ENCODE peak calls at places on chromosome 15, in five cellular contexts. I is neuronal stem cell, N is IMR-90, A is H1, S is mesenchymal stem cell. E is an unnamed sample.
A peak's percentile ranks its signal among the peaks of the same experiment; 100 is the strongest.

GRCh38 chr15:89021224-89021623 is 67.0 kb upstream of the ABHD2 start:
- DNase-seq in S (no peak), N (no peak), A (no peak), I (no peak), E (no peak)

GRCh38 chr15:90316139-90316538 is 35.9 kb upstream of the ZNF774 start:
- DNase-seq in S (no peak), A (peak; percentile 10), I (no peak), N (no peak), E (no peak)

GRCh38 chr15:77688270-77689058 is 55.8 kb upstream of the LINGO1 start:
- DNase-seq in I (no peak), A (no peak), S (no peak), N (no peak), E (no peak)

GRCh38 chr15:48582472-48583235 is 62.9 kb downstream of the FBN1 start:
- DNase-seq in I (no peak), A (no peak), S (peak; percentile 100), N (peak; percentile 83), E (peak; percentile 97)

GRCh38 chr15:89003865-89004725 is 84.2 kb upstream of the ABHD2 start:
- DNase-seq in I (peak; percentile 32), A (no peak), N (peak; percentile 73), S (peak; percentile 61), E (peak; percentile 28)

GRCh38 chr15:94579261-94579660 is 347.9 kb downstream of the MCTP2 start:
- DNase-seq in S (no peak), A (no peak), I (no peak), N (no peak), E (no peak)

GRCh38 chr15:39300451-39301153 is 280.3 kb upstream of the THBS1 start:
- DNase-seq in N (peak; percentile 66), I (no peak), A (no peak), S (peak; percentile 69), E (peak; percentile 90)

GRCh38 chr15:69602095-69602494 is 149.5 kb downstream of the RPLP1 start:
- DNase-seq in I (no peak), S (no peak), A (no peak), N (no peak), E (no peak)

GRCh38 chr15:73630796-73631471 is 2.3 kb downstream of the NPTN start:
- DNase-seq in I (no peak), A (no peak), S (peak; percentile 36), N (no peak), E (no peak)

GRCh38 chr15:73633111-73633990 is at the start of gene NPTN:
- DNase-seq in S (peak; percentile 98), N (peak; percentile 96), A (peak; percentile 98), I (peak; percentile 96), E (peak; percentile 99)

GRCh38 chr15:73633991-73634495 is 854 bp upstream of the NPTN start:
- DNase-seq in N (peak; percentile 96), I (no peak), S (peak; percentile 98), A (no peak), E (peak; percentile 86)

GRCh38 chr15:73632670-73633058 is 525 bp downstream of the NPTN start:
- DNase-seq in I (peak; percentile 27), S (no peak), A (peak; percentile 52), N (no peak), E (no peak)

DNA sequence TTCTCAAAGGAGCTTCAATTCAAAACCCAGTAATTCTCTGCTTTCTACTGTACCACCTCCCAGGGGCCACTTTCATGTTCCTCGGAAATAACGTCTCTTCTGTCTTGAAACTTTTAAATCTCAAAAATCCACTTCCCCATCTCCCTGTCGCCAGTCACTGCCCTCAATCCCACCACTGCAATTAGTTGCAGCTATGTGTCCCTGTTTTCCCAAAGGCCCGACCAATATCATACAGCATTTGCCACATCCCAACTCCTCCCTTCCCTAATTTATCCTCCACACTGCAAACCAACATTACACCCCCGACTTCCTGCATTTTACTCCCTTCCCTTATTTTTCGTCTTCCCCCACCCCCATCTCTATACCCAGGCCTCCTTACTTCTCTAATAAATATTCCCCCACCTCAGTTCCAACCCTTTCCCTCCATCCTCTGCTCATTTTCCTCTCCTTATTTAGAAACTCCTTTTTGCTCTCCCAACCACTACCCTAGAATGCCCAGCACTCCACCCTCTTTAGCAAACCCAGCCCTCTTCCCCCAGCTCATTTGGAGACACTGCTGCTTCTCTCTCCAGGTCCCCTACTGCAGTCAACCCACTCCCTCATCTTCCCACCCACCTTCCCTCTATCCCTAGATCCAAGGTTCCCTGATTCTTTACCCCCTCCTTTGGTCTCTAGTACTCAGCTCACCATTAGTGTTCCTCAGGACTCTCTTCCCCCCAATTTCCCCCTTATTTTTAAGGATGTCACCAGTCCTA is 1.1 kb downstream of the NPTN start:
- DNase-seq in A (no peak), S (peak; percentile 71), I (no peak), N (peak; percentile 59), E (no peak)
- H3K14ac ChIP-seq in A (no peak overlapping the region), S (peak overlapping the region; percentile 99), I (no peak overlapping the region), N (peak overlapping the region; percentile 93), E (peak overlapping the region; percentile 45)

DNA sequence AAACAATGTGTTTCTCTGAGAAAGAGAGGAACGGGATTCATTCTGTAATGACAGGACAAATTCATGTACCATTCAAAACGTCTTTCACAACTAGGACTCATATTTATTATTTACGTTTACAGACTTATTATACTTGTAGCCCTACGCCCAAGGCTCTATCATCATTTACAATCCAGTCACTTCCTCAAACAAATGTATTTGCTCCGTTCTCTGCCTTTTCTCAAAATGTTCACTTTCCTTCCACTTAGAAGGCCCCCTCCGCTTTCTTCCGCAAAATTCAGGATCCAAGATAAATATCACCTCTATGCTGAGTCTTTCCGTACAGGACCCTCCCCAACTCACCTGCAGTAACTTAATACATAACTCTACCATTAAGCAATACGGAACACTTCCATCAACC is 730 bp downstream of the RSL24D1 start:
- DNase-seq in A (no peak), N (peak; percentile 4), I (no peak), S (peak; percentile 23), E (no peak)
- H4K91ac ChIP-seq in A (peak overlapping the region; percentile 16), N (peak overlapping the region; percentile 96), I (no peak overlapping the region), S (no peak overlapping the region), E (no peak overlapping the region)

DNA sequence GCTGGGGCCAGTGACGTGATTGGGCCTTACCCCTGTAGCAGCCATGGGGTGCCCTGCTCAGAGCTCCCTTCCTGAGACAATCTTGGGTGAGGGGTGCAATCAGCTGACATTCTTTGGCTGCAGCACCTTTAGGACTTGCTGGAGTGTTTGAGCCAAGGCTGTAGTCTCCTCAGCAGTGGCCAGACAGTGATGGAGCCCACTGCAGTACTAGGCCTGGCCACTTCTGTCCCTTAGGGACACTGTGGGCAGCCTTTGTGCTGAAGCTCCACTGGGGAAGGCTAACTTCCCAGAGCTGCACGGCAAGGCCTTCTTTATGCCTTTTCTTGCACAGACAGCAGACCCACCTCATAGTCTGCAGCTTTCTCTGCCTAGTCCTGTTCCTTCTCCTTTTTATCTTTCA is 284.9 kb upstream of the IGF1R start:
- DNase-seq in N (no peak), A (no peak), I (no peak), S (no peak), E (no peak)
- H3K14ac ChIP-seq in N (no peak overlapping the region), A (no peak overlapping the region), I (no peak overlapping the region), S (no peak overlapping the region), E (no peak overlapping the region)

GRCh38 chr15:75903331-75904240 is at the start of gene FBXO22:
- DNase-seq in A (peak; percentile 93), N (peak; percentile 88), I (peak; percentile 87), S (peak; percentile 92), E (peak; percentile 93)
- H4K91ac ChIP-seq in A (peak within 1 kb of the TSS; percentile 95), N (peak within 1 kb of the TSS; percentile 92), I (no peak within 1 kb of the TSS), S (peak within 1 kb of the TSS; percentile 48), E (peak within 1 kb of the TSS; percentile 82)

GRCh38 chr15:72179950-72180581 is 17.5 kb downstream of the GRAMD2A start:
- DNase-seq in S (peak; percentile 59), I (no peak), N (no peak), A (no peak), E (no peak)
- H3K14ac ChIP-seq in S (no peak overlapping the region), I (no peak overlapping the region), N (no peak overlapping the region), A (no peak overlapping the region), E (peak overlapping the region; percentile 65)

GRCh38 chr15:75842722-75843617 is at the start of gene UBE2Q2:
- DNase-seq in I (peak; percentile 83), S (peak; percentile 78), A (peak; percentile 89), N (peak; percentile 62), E (peak; percentile 80)
- H4K91ac ChIP-seq in I (no peak within 1 kb of the TSS), S (peak within 1 kb of the TSS; percentile 100), A (peak within 1 kb of the TSS; percentile 97), N (peak within 1 kb of the TSS; percentile 93), E (peak within 1 kb of the TSS; percentile 79)

GRCh38 chr15:73732911-73733310 is 20.2 kb downstream of the INSYN1 start:
- DNase-seq in N (no peak), A (no peak), S (no peak), I (no peak), E (no peak)
- H3K14ac ChIP-seq in N (no peak overlapping the region), A (no peak overlapping the region), S (no peak overlapping the region), I (peak overlapping the region; percentile 84), E (no peak overlapping the region)